ENCODE peak calls at places on chromosomes 1 and 21, in seven cellular contexts. M, Q, A, K, J, N and D are unnamed samples.

GRCh38 chr21:14737922-14738321 is 191.8 kb upstream of the SAMSN1 start:
- DNase-seq in M (peak; percentile 9), N (peak; percentile 25), Q (peak; percentile 59), K (peak; percentile 33), A (no peak), J (peak; percentile 9), D (peak; percentile 16)

GRCh38 chr1:81053826-81054225 is 746.9 kb upstream of the ADGRL2 start:
- DNase-seq in N (no peak), M (no peak), A (no peak), K (no peak), J (no peak), Q (no peak), D (no peak)

GRCh38 chr1:108199781-108200626 is at the start of gene SLC25A24:
- DNase-seq in M (peak; percentile 85), Q (peak; percentile 54), A (no peak), N (peak; percentile 78), J (peak; percentile 58), K (peak; percentile 82), D (peak; percentile 89)

GRCh38 chr1:203202431-203203245 is 16.1 kb upstream of the CHI3L1 start:
- DNase-seq in K (no peak), A (peak; percentile 32), Q (peak; percentile 32), M (peak; percentile 72), J (no peak), N (peak; percentile 89), D (peak; percentile 84)

GRCh38 chr1:211610779-211611556 is 32.0 kb upstream of the SLC30A1 start:
- DNase-seq in J (no peak), Q (no peak), N (peak; percentile 79), M (no peak), A (no peak), K (no peak), D (no peak)

GRCh38 chr1:94236630-94237290 is 624 bp downstream of the ARHGAP29 start:
- DNase-seq in Q (peak; percentile 55), A (no peak), M (peak; percentile 51), K (peak; percentile 55), J (no peak), N (peak; percentile 43), D (peak; percentile 58)

GRCh38 chr1:16986596-16987361 is 6.4 kb upstream of the MFAP2 start:
- DNase-seq in M (no peak), K (peak; percentile 67), J (no peak), N (no peak), Q (no peak), A (no peak), D (no peak)

GRCh38 chr21:16241500-16241963 is 511.8 kb downstream of the USP25 start:
- DNase-seq in J (no peak), Q (no peak), A (no peak), N (no peak), K (peak; percentile 28), M (no peak), D (no peak)

GRCh38 chr1:167973832-167974231 is 37.0 kb upstream of the MPC2 start:
- DNase-seq in K (no peak), J (no peak), A (no peak), M (no peak), N (no peak), Q (no peak), D (no peak)

GRCh38 chr1:227961651-227962050 is 13.9 kb upstream of the WNT9A start:
- DNase-seq in M (no peak), K (no peak), Q (no peak), J (no peak), N (no peak), A (no peak), D (no peak)

GRCh38 chr1:35111106-35111505 is 31.9 kb downstream of the ZMYM1 start:
- DNase-seq in J (no peak), Q (peak; percentile 69), N (peak; percentile 70), A (peak; percentile 67), M (peak; percentile 47), K (no peak), D (no peak)

GRCh38 chr21:36567216-36567917 is 87.4 kb upstream of the CLDN14 start:
- DNase-seq in N (peak; percentile 35), J (no peak), M (no peak), K (peak; percentile 76), Q (no peak), A (no peak), D (no peak)

GRCh38 chr21:42585881-42586280 is 67.5 kb upstream of the PDE9A start:
- DNase-seq in A (no peak), N (no peak), J (no peak), M (no peak), Q (no peak), K (no peak), D (no peak)

GRCh38 chr1:27342778-27343638 is 1.2 kb downstream of the SYTL1 start:
- DNase-seq in Q (peak; percentile 95), N (no peak), K (no peak), A (no peak), M (no peak), J (peak; percentile 72), D (no peak)